ENCODE peak calls at places on chromosomes 11 and 22, in eight cellular contexts. One of them, this sample, is unnamed.

GRCh38 chr22:46250783-46251125 is 661 bp upstream of the CDPF1 start:
- ATAC-seq in heart right ventricle: no peak
- ATAC-seq in activated naive CD8-positive, alpha-beta T cell treated with anti-CD3 and anti-CD28 coated beads, Interleukin-2, amount 50 U/mL, for 24 hours: no peak
- ATAC-seq in body of pancreas: peak; percentile 12
- ATAC-seq in Right ventricle myocardium inferior: peak; percentile 2
- ATAC-seq in left ventricle myocardium superior: peak; percentile 7
- ATAC-seq in activated CD8-positive, alpha-beta T cell treated with anti-CD3 and anti-CD28 coated beads, Interleukin-2, amount 10 ng/mL, durations not matched to agents 7 days and 5 days: no peak
- ATAC-seq in RWPE2: peak; percentile 5
- ATAC-seq in this sample: peak; percentile 17

GRCh38 chr11:42397483-42397882 is 914.3 kb upstream of the API5 start:
- ATAC-seq in heart right ventricle: no peak
- ATAC-seq in activated naive CD8-positive, alpha-beta T cell treated with anti-CD3 and anti-CD28 coated beads, Interleukin-2, amount 50 U/mL, for 24 hours: no peak
- ATAC-seq in body of pancreas: no peak
- ATAC-seq in Right ventricle myocardium inferior: no peak
- ATAC-seq in left ventricle myocardium superior: no peak
- ATAC-seq in activated CD8-positive, alpha-beta T cell treated with anti-CD3 and anti-CD28 coated beads, Interleukin-2, amount 10 ng/mL, durations not matched to agents 7 days and 5 days: no peak
- ATAC-seq in RWPE2: no peak
- ATAC-seq in this sample: no peak

GRCh38 chr11:102810943-102811528 is 13.1 kb upstream of the MMP1 start:
- ATAC-seq in heart right ventricle: no peak
- ATAC-seq in activated naive CD8-positive, alpha-beta T cell treated with anti-CD3 and anti-CD28 coated beads, Interleukin-2, amount 50 U/mL, for 24 hours: no peak
- ATAC-seq in body of pancreas: no peak
- ATAC-seq in Right ventricle myocardium inferior: no peak
- ATAC-seq in left ventricle myocardium superior: no peak
- ATAC-seq in activated CD8-positive, alpha-beta T cell treated with anti-CD3 and anti-CD28 coated beads, Interleukin-2, amount 10 ng/mL, durations not matched to agents 7 days and 5 days: no peak
- ATAC-seq in RWPE2: peak; percentile 78
- ATAC-seq in this sample: no peak

GRCh38 chr11:10388574-10388973 is 66.5 kb upstream of the AMPD3 start:
- ATAC-seq in heart right ventricle: no peak
- ATAC-seq in activated naive CD8-positive, alpha-beta T cell treated with anti-CD3 and anti-CD28 coated beads, Interleukin-2, amount 50 U/mL, for 24 hours: no peak
- ATAC-seq in body of pancreas: no peak
- ATAC-seq in Right ventricle myocardium inferior: peak; percentile 72
- ATAC-seq in left ventricle myocardium superior: peak; percentile 73
- ATAC-seq in activated CD8-positive, alpha-beta T cell treated with anti-CD3 and anti-CD28 coated beads, Interleukin-2, amount 10 ng/mL, durations not matched to agents 7 days and 5 days: no peak
- ATAC-seq in RWPE2: no peak
- ATAC-seq in this sample: no peak

GRCh38 chr22:50568626-50569025 is 5.9 kb upstream of the SYCE3 start:
- ATAC-seq in heart right ventricle: peak; percentile 7
- ATAC-seq in activated naive CD8-positive, alpha-beta T cell treated with anti-CD3 and anti-CD28 coated beads, Interleukin-2, amount 50 U/mL, for 24 hours: no peak
- ATAC-seq in body of pancreas: peak; percentile 64
- ATAC-seq in Right ventricle myocardium inferior: no peak
- ATAC-seq in left ventricle myocardium superior: no peak
- ATAC-seq in activated CD8-positive, alpha-beta T cell treated with anti-CD3 and anti-CD28 coated beads, Interleukin-2, amount 10 ng/mL, durations not matched to agents 7 days and 5 days: no peak
- ATAC-seq in RWPE2: no peak
- ATAC-seq in this sample: peak; percentile 40

GRCh38 chr11:65382804-65383368 is 440 bp upstream of the SLC25A45 start:
- ATAC-seq in heart right ventricle: no peak
- ATAC-seq in activated naive CD8-positive, alpha-beta T cell treated with anti-CD3 and anti-CD28 coated beads, Interleukin-2, amount 50 U/mL, for 24 hours: no peak
- ATAC-seq in body of pancreas: peak; percentile 28
- ATAC-seq in Right ventricle myocardium inferior: no peak
- ATAC-seq in left ventricle myocardium superior: no peak
- ATAC-seq in activated CD8-positive, alpha-beta T cell treated with anti-CD3 and anti-CD28 coated beads, Interleukin-2, amount 10 ng/mL, durations not matched to agents 7 days and 5 days: no peak
- ATAC-seq in RWPE2: no peak
- ATAC-seq in this sample: peak; percentile 54

GRCh38 chr22:30943368-30943767 is 25.2 kb downstream of the MORC2 start:
- ATAC-seq in heart right ventricle: no peak
- ATAC-seq in activated naive CD8-positive, alpha-beta T cell treated with anti-CD3 and anti-CD28 coated beads, Interleukin-2, amount 50 U/mL, for 24 hours: no peak
- ATAC-seq in body of pancreas: no peak
- ATAC-seq in Right ventricle myocardium inferior: no peak
- ATAC-seq in left ventricle myocardium superior: no peak
- ATAC-seq in activated CD8-positive, alpha-beta T cell treated with anti-CD3 and anti-CD28 coated beads, Interleukin-2, amount 10 ng/mL, durations not matched to agents 7 days and 5 days: peak; percentile 87
- ATAC-seq in RWPE2: no peak
- ATAC-seq in this sample: no peak

GRCh38 chr11:67463186-67463585 is 5.9 kb downstream of the TMEM134 start:
- ATAC-seq in heart right ventricle: no peak
- ATAC-seq in activated naive CD8-positive, alpha-beta T cell treated with anti-CD3 and anti-CD28 coated beads, Interleukin-2, amount 50 U/mL, for 24 hours: no peak
- ATAC-seq in body of pancreas: no peak
- ATAC-seq in Right ventricle myocardium inferior: no peak
- ATAC-seq in left ventricle myocardium superior: no peak
- ATAC-seq in activated CD8-positive, alpha-beta T cell treated with anti-CD3 and anti-CD28 coated beads, Interleukin-2, amount 10 ng/mL, durations not matched to agents 7 days and 5 days: no peak
- ATAC-seq in RWPE2: no peak
- ATAC-seq in this sample: no peak

GRCh38 chr11:62501432-62501891 is 45.1 kb downstream of the AHNAK start:
- ATAC-seq in heart right ventricle: peak; percentile 78
- ATAC-seq in activated naive CD8-positive, alpha-beta T cell treated with anti-CD3 and anti-CD28 coated beads, Interleukin-2, amount 50 U/mL, for 24 hours: no peak
- ATAC-seq in body of pancreas: peak; percentile 41
- ATAC-seq in Right ventricle myocardium inferior: peak; percentile 56
- ATAC-seq in left ventricle myocardium superior: peak; percentile 75
- ATAC-seq in activated CD8-positive, alpha-beta T cell treated with anti-CD3 and anti-CD28 coated beads, Interleukin-2, amount 10 ng/mL, durations not matched to agents 7 days and 5 days: no peak
- ATAC-seq in RWPE2: no peak
- ATAC-seq in this sample: no peak

GRCh38 chr11:11839718-11840117 is 2.1 kb upstream of the USP47 start:
- ATAC-seq in heart right ventricle: no peak
- ATAC-seq in activated naive CD8-positive, alpha-beta T cell treated with anti-CD3 and anti-CD28 coated beads, Interleukin-2, amount 50 U/mL, for 24 hours: no peak
- ATAC-seq in body of pancreas: no peak
- ATAC-seq in Right ventricle myocardium inferior: no peak
- ATAC-seq in left ventricle myocardium superior: no peak
- ATAC-seq in activated CD8-positive, alpha-beta T cell treated with anti-CD3 and anti-CD28 coated beads, Interleukin-2, amount 10 ng/mL, durations not matched to agents 7 days and 5 days: no peak
- ATAC-seq in RWPE2: no peak
- ATAC-seq in this sample: no peak

GRCh38 chr22:32951081-32951806 is 106.9 kb downstream of the SYN3 start:
- ATAC-seq in heart right ventricle: no peak
- ATAC-seq in activated naive CD8-positive, alpha-beta T cell treated with anti-CD3 and anti-CD28 coated beads, Interleukin-2, amount 50 U/mL, for 24 hours: no peak
- ATAC-seq in body of pancreas: no peak
- ATAC-seq in Right ventricle myocardium inferior: no peak
- ATAC-seq in left ventricle myocardium superior: no peak
- ATAC-seq in activated CD8-positive, alpha-beta T cell treated with anti-CD3 and anti-CD28 coated beads, Interleukin-2, amount 10 ng/mL, durations not matched to agents 7 days and 5 days: no peak
- ATAC-seq in RWPE2: no peak
- ATAC-seq in this sample: no peak

GRCh38 chr11:95305726-95306522 is 74.9 kb upstream of the SESN3 start:
- ATAC-seq in heart right ventricle: peak; percentile 47
- ATAC-seq in activated naive CD8-positive, alpha-beta T cell treated with anti-CD3 and anti-CD28 coated beads, Interleukin-2, amount 50 U/mL, for 24 hours: no peak
- ATAC-seq in body of pancreas: no peak
- ATAC-seq in Right ventricle myocardium inferior: peak; percentile 42
- ATAC-seq in left ventricle myocardium superior: peak; percentile 31
- ATAC-seq in activated CD8-positive, alpha-beta T cell treated with anti-CD3 and anti-CD28 coated beads, Interleukin-2, amount 10 ng/mL, durations not matched to agents 7 days and 5 days: no peak
- ATAC-seq in RWPE2: no peak
- ATAC-seq in this sample: no peak

GRCh38 chr11:66020618-66021357 is 5.5 kb downstream of the CATSPER1 start:
- ATAC-seq in heart right ventricle: no peak
- ATAC-seq in activated naive CD8-positive, alpha-beta T cell treated with anti-CD3 and anti-CD28 coated beads, Interleukin-2, amount 50 U/mL, for 24 hours: peak; percentile 30
- ATAC-seq in body of pancreas: no peak
- ATAC-seq in Right ventricle myocardium inferior: no peak
- ATAC-seq in left ventricle myocardium superior: peak; percentile 28
- ATAC-seq in activated CD8-positive, alpha-beta T cell treated with anti-CD3 and anti-CD28 coated beads, Interleukin-2, amount 10 ng/mL, durations not matched to agents 7 days and 5 days: peak; percentile 27
- ATAC-seq in RWPE2: peak; percentile 83
- ATAC-seq in this sample: peak; percentile 55

GRCh38 chr11:74069146-74070046 is 60.5 kb upstream of the UCP3 start:
- ATAC-seq in heart right ventricle: no peak
- ATAC-seq in activated naive CD8-positive, alpha-beta T cell treated with anti-CD3 and anti-CD28 coated beads, Interleukin-2, amount 50 U/mL, for 24 hours: no peak
- ATAC-seq in body of pancreas: peak; percentile 73
- ATAC-seq in Right ventricle myocardium inferior: no peak
- ATAC-seq in left ventricle myocardium superior: no peak
- ATAC-seq in activated CD8-positive, alpha-beta T cell treated with anti-CD3 and anti-CD28 coated beads, Interleukin-2, amount 10 ng/mL, durations not matched to agents 7 days and 5 days: no peak
- ATAC-seq in RWPE2: no peak
- ATAC-seq in this sample: peak; percentile 78

GRCh38 chr11:126197277-126197939 is 14.0 kb downstream of the RPUSD4 start:
- ATAC-seq in heart right ventricle: no peak
- ATAC-seq in activated naive CD8-positive, alpha-beta T cell treated with anti-CD3 and anti-CD28 coated beads, Interleukin-2, amount 50 U/mL, for 24 hours: no peak
- ATAC-seq in body of pancreas: peak; percentile 48
- ATAC-seq in Right ventricle myocardium inferior: no peak
- ATAC-seq in left ventricle myocardium superior: peak; percentile 45
- ATAC-seq in activated CD8-positive, alpha-beta T cell treated with anti-CD3 and anti-CD28 coated beads, Interleukin-2, amount 10 ng/mL, durations not matched to agents 7 days and 5 days: no peak
- ATAC-seq in RWPE2: no peak
- ATAC-seq in this sample: no peak